ENCODE peak calls at places on chromosome 4, in four cellular contexts. E is type B pancreatic cell; N is stimulated activated effector memory CD8-positive, alpha-beta T cell treated with anti-CD3 and anti-CD28 coated beads, Interleukin-12 subunit alpha, Interleukin-12 subunit beta, amount 100 ng/mL, for 72 hours; Q is Caki2. F is an unnamed sample.

GRCh38 chr4:143355540-143356217 is 19.0 kb downstream of the GAB1 start:
- DNase-seq in E (no peak), N (no peak), Q (no peak), F (no peak)

GRCh38 chr4:25787891-25788331 is 74.9 kb downstream of the SEL1L3 start:
- DNase-seq in E (no peak), N (no peak), Q (no peak), F (no peak)

GRCh38 chr4:174828845-174829701 is at the start of gene GLRA3:
- DNase-seq in E (peak), N (no peak), Q (peak), F (no peak)

GRCh38 chr4:124151031-124151430 is 561.5 kb downstream of the ANKRD50 start:
- DNase-seq in E (no peak), N (no peak), Q (no peak), F (no peak)

GRCh38 chr4:25862411-25863346 is at the start of gene SEL1L3:
- DNase-seq in E (peak), N (peak), Q (no peak), F (peak)

GRCh38 chr4:153220709-153221367 is 16.6 kb downstream of the TRIM2 start:
- DNase-seq in E (no peak), N (no peak), Q (no peak), F (no peak)

GRCh38 chr4:168610911-168611530 is 114.2 kb downstream of the PALLD start:
- DNase-seq in E (no peak), N (no peak), Q (no peak), F (no peak)

GRCh38 chr4:112982677-112983076 is 66.8 kb upstream of the ANK2 start:
- DNase-seq in E (no peak), N (no peak), Q (no peak), F (no peak)

GRCh38 chr4:128825226-128825625 is 15.7 kb downstream of the JADE1 start:
- DNase-seq in E (peak), N (no peak), Q (peak), F (no peak)

GRCh38 chr4:137448402-137448801 is 83.9 kb downstream of the PCDH18 start:
- DNase-seq in E (no peak), N (no peak), Q (no peak), F (no peak)

GRCh38 chr4:20284990-20285389 is 33.3 kb downstream of the SLIT2 start:
- DNase-seq in E (no peak), N (no peak), Q (peak), F (no peak)

GRCh38 chr4:9703391-9703790 is 78.0 kb upstream of the DRD5 start:
- DNase-seq in E (no peak), N (peak), Q (no peak), F (peak)

GRCh38 chr4:1759170-1759817 is 33.8 kb upstream of the FGFR3 start:
- DNase-seq in E (no peak), N (no peak), Q (no peak), F (no peak)

GRCh38 chr4:87236851-87237250 is 16.4 kb upstream of the KLHL8 start:
- DNase-seq in E (no peak), N (no peak), Q (no peak), F (no peak)

GRCh38 chr4:41709844-41710481 is 38.6 kb downstream of the PHOX2B start:
- DNase-seq in E (no peak), N (no peak), Q (peak), F (no peak)

GRCh38 chr4:52783069-52783468 is 31.8 kb upstream of the ERVMER34-1 start:
- DNase-seq in E (no peak), N (no peak), Q (no peak), F (no peak)

GRCh38 chr4:3253808-3254207 is 4.8 kb downstream of the MSANTD1 start:
- DNase-seq in E (peak), N (no peak), Q (no peak), F (no peak)

GRCh38 chr4:107837298-107837697 is 12.6 kb downstream of the SGMS2 start:
- DNase-seq in E (no peak), N (no peak), Q (no peak), F (no peak)

GRCh38 chr4:93396274-93396673 is 432.3 kb upstream of the ATOH1 start:
- DNase-seq in E (no peak), N (no peak), Q (peak), F (no peak)

GRCh38 chr4:109574931-109575804 is 15.1 kb downstream of the MCUB start:
- DNase-seq in E (no peak), N (no peak), Q (no peak), F (no peak)

GRCh38 chr4:56979674-56980073 is 978 bp downstream of the POLR2B start:
- DNase-seq in E (no peak), N (peak), Q (no peak), F (no peak)

GRCh38 chr4:93183589-93183988 is 645.0 kb upstream of the ATOH1 start:
- DNase-seq in E (no peak), N (no peak), Q (no peak), F (no peak)

GRCh38 chr4:2300431-2300861 is 38.5 kb upstream of the MXD4 start:
- DNase-seq in E (peak), N (no peak), Q (no peak), F (no peak)

GRCh38 chr4:168141733-168142132 is 49.4 kb downstream of the ANXA10 start:
- DNase-seq in E (no peak), N (no peak), Q (no peak), F (no peak)

GRCh38 chr4:37549003-37549402 is 137.2 kb downstream of the RELL1 start:
- DNase-seq in E (no peak), N (no peak), Q (peak), F (no peak)

GRCh38 chr4:134762053-134762452 is 560.5 kb upstream of the PABPC4L start:
- DNase-seq in E (no peak), N (no peak), Q (no peak), F (no peak)

GRCh38 chr4:16256343-16256742 is 30.1 kb upstream of the TAPT1 start:
- DNase-seq in E (no peak), N (no peak), Q (no peak), F (no peak)

GRCh38 chr4:162499478-162499877 is 335.7 kb upstream of the FSTL5 start:
- DNase-seq in E (no peak), N (no peak), Q (no peak), F (no peak)

GRCh38 chr4:15729910-15730533 is 27.2 kb downstream of the BST1 start:
- DNase-seq in E (no peak), N (no peak), Q (peak), F (peak)

GRCh38 chr4:103853627-103854026 is 133.8 kb upstream of the TACR3 start:
- DNase-seq in E (no peak), N (no peak), Q (no peak), F (no peak)

GRCh38 chr4:31045724-31046318 is 325.7 kb downstream of the PCDH7 start:
- DNase-seq in E (no peak), N (no peak), Q (peak), F (no peak)

GRCh38 chr4:154414796-154415195 is 76.8 kb downstream of the DCHS2 start:
- DNase-seq in E (no peak), N (no peak), Q (no peak), F (no peak)

GRCh38 chr4:13905543-13905942 is 278.0 kb upstream of the BOD1L1 start:
- DNase-seq in E (no peak), N (no peak), Q (no peak), F (no peak)

GRCh38 chr4:37908488-37909343 is 17.8 kb downstream of the TBC1D1 start:
- DNase-seq in E (no peak), N (no peak), Q (no peak), F (no peak)

GRCh38 chr4:137572647-137573046 is 40.4 kb upstream of the PCDH18 start:
- DNase-seq in E (no peak), N (no peak), Q (no peak), F (no peak)

GRCh38 chr4:124703154-124703553 is 9.4 kb downstream of the ANKRD50 start:
- DNase-seq in E (no peak), N (no peak), Q (no peak), F (no peak)

GRCh38 chr4:73847507-73848182 is 5.5 kb upstream of the PF4V1 start:
- DNase-seq in E (no peak), N (no peak), Q (no peak), F (no peak)

GRCh38 chr4:56215901-56216300 is 171.4 kb downstream of the AASDH start:
- DNase-seq in E (no peak), N (no peak), Q (no peak), F (no peak)

GRCh38 chr4:92305148-92305877 is 1.5 kb downstream of the GRID2 start:
- DNase-seq in E (peak), N (no peak), Q (peak), F (no peak)

F was measured in GM12892.